ENCODE peak calls at places on chromosome 19, in five cellular contexts. M is GF-D8, G is NCI-H1694 treated with DMSO at 0.1 percent for 48 hours, B is Panc1, K is stomach. N is an unnamed sample.

GRCh38 chr19:42794751-42795150 is 29.3 kb upstream of the PSG8 start:
- DNase-seq in M (no peak), G (no peak), B (no peak), K (no peak), N (no peak)

GRCh38 chr19:53977991-53978731 is 13.3 kb upstream of the CACNG6 start:
- DNase-seq in M (peak), G (no peak), B (peak), K (no peak), N (peak)

GRCh38 chr19:12666305-12667048 is at the start of the genes MAN2B1 and WDR83:
- DNase-seq in M (peak), G (peak), B (no peak), K (peak), N (peak)

GRCh38 chr19:55640043-55640576 is 692 bp upstream of the ZNF580 start:
- DNase-seq in M (peak), G (peak), B (no peak), K (peak), N (no peak)

GRCh38 chr19:703651-704446 is 4.9 kb upstream of the PALM start:
- DNase-seq in M (peak), G (no peak), B (no peak), K (peak), N (peak)

GRCh38 chr19:12555456-12555930 is 4.2 kb upstream of the ZNF564 start:
- DNase-seq in M (no peak), G (no peak), B (no peak), K (no peak), N (no peak)

GRCh38 chr19:34662919-34663318 is 14.0 kb downstream of the SCGB2B2 start:
- DNase-seq in M (no peak), G (peak), B (no peak), K (no peak), N (peak)

GRCh38 chr19:35213678-35214632 is 14.6 kb downstream of the FAM187B start:
- DNase-seq in M (peak), G (peak), B (peak), K (peak), N (peak)

GRCh38 chr19:39110263-39110967 is 15.2 kb upstream of the PAK4 start:
- DNase-seq in M (no peak), G (no peak), B (peak), K (peak), N (peak)